ENCODE peak calls at places on chromosomes 3 and 15, in four cellular contexts. P is K562, D is GM12878, Q is HepG2. A is an unnamed sample.

GRCh38 chr3:125281411-125281810 is 68.9 kb upstream of the SLC12A8 start:
- DNase-seq in D (no peak), Q (no peak), P (no peak), A (no peak)

GRCh38 chr15:66901336-66902100 is 163.9 kb upstream of the SMAD3 start:
- DNase-seq in P (no peak), Q (no peak), D (no peak), A (no peak)

GRCh38 chr3:138314751-138315150 is 14.9 kb downstream of the NME9 start:
- DNase-seq in D (no peak), Q (no peak), P (no peak), A (no peak)

GRCh38 chr15:80581976-80582375 is 113.1 kb upstream of the ABHD17C start:
- DNase-seq in P (no peak), D (no peak), Q (peak; percentile 27), A (no peak)

GRCh38 chr3:62875103-62876002 is at the start of gene CADPS:
- DNase-seq in Q (no peak), D (no peak), P (no peak), A (no peak)

GRCh38 chr3:112375117-112375516 is 42.2 kb downstream of the CD200 start:
- DNase-seq in D (no peak), Q (no peak), P (no peak), A (no peak)

GRCh38 chr3:126270145-126270811 is 86.9 kb downstream of the KLF15 start:
- DNase-seq in D (no peak), Q (no peak), P (no peak), A (no peak)

GRCh38 chr15:25947336-25948080 is 84.4 kb upstream of the ATP10A start:
- DNase-seq in D (no peak), Q (no peak), P (no peak), A (no peak)

GRCh38 chr3:128992926-128993460 is 883 bp downstream of the CFAP92 start:
- DNase-seq in D (no peak), Q (no peak), P (no peak), A (no peak)

GRCh38 chr3:119311191-119311925 is 17.2 kb downstream of the ARHGAP31 start:
- DNase-seq in Q (no peak), D (no peak), P (no peak), A (no peak)

GRCh38 chr3:86793786-86794185 is 197.2 kb downstream of the VGLL3 start:
- DNase-seq in P (no peak), D (no peak), Q (peak; percentile 3), A (peak; percentile 7)

GRCh38 chr3:72560857-72561675 is 287.2 kb downstream of the SHQ1 start:
- DNase-seq in D (no peak), P (no peak), Q (no peak), A (no peak)

GRCh38 chr15:77044228-77045042 is 26.5 kb downstream of the TSPAN3 start:
- DNase-seq in D (no peak), P (no peak), Q (no peak), A (no peak)

GRCh38 chr3:123295901-123296250 is 94.1 kb downstream of the SEC22A start:
- DNase-seq in Q (no peak), D (no peak), P (no peak), A (no peak)

GRCh38 chr3:1954632-1955031 is 144.0 kb upstream of the CNTN4 start:
- DNase-seq in Q (no peak), P (no peak), D (no peak), A (no peak)

GRCh38 chr15:43086551-43086950 is 19.3 kb downstream of the UBR1 start:
- DNase-seq in Q (no peak), D (no peak), P (no peak), A (no peak)

GRCh38 chr15:69578792-69579587 is 126.4 kb downstream of the RPLP1 start:
- DNase-seq in Q (no peak), P (no peak), D (no peak), A (no peak)

GRCh38 chr15:59867436-59867835 is 136.7 kb upstream of the FOXB1 start:
- DNase-seq in P (no peak), D (no peak), Q (no peak), A (no peak)

GRCh38 chr3:55964491-55964980 is 477.4 kb upstream of the WNT5A start:
- DNase-seq in P (no peak), Q (no peak), D (no peak), A (no peak)

GRCh38 chr3:136819784-136820640 is 1.1 kb downstream of the SLC35G2 start:
- DNase-seq in P (no peak), D (no peak), Q (peak; percentile 34), A (peak; percentile 57)

GRCh38 chr15:22786868-22787698 is 639 bp downstream of the NIPA1 start:
- DNase-seq in P (peak; percentile 70), D (no peak), Q (peak; percentile 10), A (peak; percentile 16)

GRCh38 chr3:190048831-190049541 is 71.7 kb downstream of the P3H2 start:
- DNase-seq in D (no peak), P (no peak), Q (no peak), A (no peak)

GRCh38 chr3:141767062-141767461 is 3.9 kb downstream of the GRK7 start:
- DNase-seq in P (no peak), D (no peak), Q (no peak), A (no peak)

GRCh38 chr15:58240191-58240932 is 102.2 kb downstream of the AQP9 start:
- DNase-seq in P (no peak), D (no peak), Q (no peak), A (no peak)

GRCh38 chr3:184320099-184320445 is 5.7 kb downstream of the EIF4G1 start:
- DNase-seq in D (no peak), P (peak; percentile 49), Q (peak; percentile 34), A (no peak)

GRCh38 chr15:88797648-88798339 is 5.4 kb upstream of the ACAN start:
- DNase-seq in P (no peak), D (no peak), Q (no peak), A (no peak)
- TF ChIP-seq BHLHE40 in P (no peak), D (no peak), Q (no peak), A (no peak)

DNA sequence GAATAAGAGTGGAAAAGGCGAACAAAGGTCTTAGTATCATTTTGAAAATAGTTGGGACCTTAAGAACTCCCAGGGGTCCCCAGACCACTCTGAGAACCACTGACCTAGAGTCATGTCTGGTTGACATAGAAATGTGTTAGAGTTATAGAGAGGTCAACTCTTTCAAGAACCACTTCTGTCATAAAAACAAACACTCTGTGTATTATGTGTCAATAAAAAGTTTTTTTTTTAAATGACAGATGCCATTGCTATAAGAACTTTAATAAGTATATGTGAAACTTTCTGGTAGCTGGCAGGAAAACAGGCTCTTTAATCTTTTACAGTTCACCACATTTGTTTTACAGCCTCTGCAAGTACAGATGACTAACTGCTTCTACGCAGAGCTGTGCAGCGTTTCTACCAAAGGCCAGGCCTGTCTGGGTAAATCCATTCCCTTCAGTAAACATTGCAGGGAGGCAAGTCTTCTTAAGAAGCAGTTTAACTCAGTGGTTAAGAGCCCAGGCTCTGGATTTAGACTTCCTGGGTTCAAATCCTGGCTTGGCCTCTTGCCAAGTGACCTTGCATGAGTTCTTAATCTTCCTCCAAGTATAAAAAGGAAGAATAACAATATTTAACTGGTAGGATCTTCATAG is 56.6 kb downstream of the RFTN1 start:
- DNase-seq in D (no peak), P (no peak), Q (no peak), A (no peak)
- TF ChIP-seq TARDBP in D (no peak), P (no peak), Q (no peak), A (no peak)

GRCh38 chr3:196694202-196694638 is 17.8 kb downstream of the CEP19 start:
- DNase-seq in D (no peak), P (no peak), Q (no peak), A (no peak)
- TF ChIP-seq BHLHE40 in D (no peak), P (no peak), Q (no peak), A (no peak)

DNA sequence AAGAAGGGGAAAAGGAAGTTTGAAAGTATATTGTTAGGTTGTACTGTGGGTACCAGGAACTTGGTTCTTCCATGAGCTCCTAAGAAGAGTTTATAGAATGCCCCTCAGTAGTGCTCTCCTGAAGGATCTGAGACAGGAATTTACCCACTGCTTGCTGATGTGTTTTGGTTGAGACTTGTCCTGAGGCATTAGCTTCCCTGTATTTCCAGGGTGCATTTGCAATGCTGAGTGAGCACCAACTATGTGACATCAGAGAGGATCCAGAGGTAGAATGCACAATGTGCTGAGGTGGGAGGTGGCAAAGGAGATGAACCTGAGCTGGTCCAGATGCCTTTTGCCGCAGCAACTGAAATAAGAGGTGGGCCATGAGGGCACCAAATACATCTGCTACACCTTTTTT is 64.3 kb upstream of the LRRC3B start:
- DNase-seq in Q (no peak), P (no peak), D (no peak), A (no peak)
- TF ChIP-seq TARDBP in Q (no peak), P (no peak), D (no peak), A (no peak)

A was measured in HEK293T.